ENCODE peak calls at places on chromosomes 3 and 15, in six cellular contexts. One of them, this sample, is unnamed. For H3K27me3, the result is how much of the 10 kb centered on the place peaks cover.

GRCh38 chr3:73164622-73165021 is 103.2 kb downstream of the EBLN2 start:
- DNase-seq in body of pancreas: no peak
- DNase-seq in lung: no peak
- DNase-seq in psoas muscle: no peak
- DNase-seq in left ventricle myocardium inferior: no peak
- DNase-seq in tibial artery: no peak
- DNase-seq in this sample: no peak

GRCh38 chr3:177905173-177905894 is 630.9 kb upstream of the KCNMB2 start:
- DNase-seq in body of pancreas: no peak
- DNase-seq in lung: no peak
- DNase-seq in psoas muscle: no peak
- DNase-seq in left ventricle myocardium inferior: no peak
- DNase-seq in tibial artery: no peak
- DNase-seq in this sample: no peak

GRCh38 chr15:99452728-99453643 is 112.8 kb upstream of the MEF2A start:
- DNase-seq in body of pancreas: peak
- DNase-seq in lung: peak
- DNase-seq in psoas muscle: peak
- DNase-seq in left ventricle myocardium inferior: peak
- DNase-seq in tibial artery: peak
- DNase-seq in this sample: peak

GRCh38 chr3:60268123-60268522 is 983.1 kb downstream of the FHIT start:
- DNase-seq in body of pancreas: no peak
- DNase-seq in lung: no peak
- DNase-seq in psoas muscle: no peak
- DNase-seq in left ventricle myocardium inferior: no peak
- DNase-seq in tibial artery: no peak
- DNase-seq in this sample: no peak

GRCh38 chr15:85472349-85472748 is 91.9 kb downstream of the AKAP13 start:
- DNase-seq in body of pancreas: no peak
- DNase-seq in lung: no peak
- DNase-seq in psoas muscle: no peak
- DNase-seq in left ventricle myocardium inferior: no peak
- DNase-seq in tibial artery: no peak
- DNase-seq in this sample: no peak

GRCh38 chr3:39808467-39809180 is 785 bp upstream of the MYRIP start:
- DNase-seq in body of pancreas: peak
- DNase-seq in lung: no peak
- DNase-seq in psoas muscle: no peak
- DNase-seq in left ventricle myocardium inferior: no peak
- DNase-seq in tibial artery: no peak
- DNase-seq in this sample: peak

GRCh38 chr15:84878504-84878903 is 6.0 kb upstream of the SLC28A1 start:
- DNase-seq in body of pancreas: peak
- DNase-seq in lung: peak
- DNase-seq in psoas muscle: peak
- DNase-seq in left ventricle myocardium inferior: peak
- DNase-seq in tibial artery: peak
- DNase-seq in this sample: no peak

GRCh38 chr3:143135150-143135549 is 15.6 kb downstream of the CHST2 start:
- DNase-seq in body of pancreas: no peak
- DNase-seq in lung: no peak
- DNase-seq in psoas muscle: no peak
- DNase-seq in left ventricle myocardium inferior: no peak
- DNase-seq in tibial artery: peak
- DNase-seq in this sample: no peak

GRCh38 chr15:90902996-90903732 is at the start of gene MAN2A2:
- DNase-seq in body of pancreas: peak
- DNase-seq in lung: peak
- DNase-seq in psoas muscle: peak
- DNase-seq in left ventricle myocardium inferior: peak
- DNase-seq in tibial artery: no peak
- DNase-seq in this sample: peak

GRCh38 chr3:186108106-186108940 is 566 bp downstream of the ETV5 start:
- DNase-seq in body of pancreas: peak
- DNase-seq in lung: no peak
- DNase-seq in psoas muscle: peak
- DNase-seq in left ventricle myocardium inferior: peak
- DNase-seq in tibial artery: no peak
- DNase-seq in this sample: peak

GRCh38 chr3:146498002-146498736 is 28.8 kb upstream of the PLSCR2 start:
- DNase-seq in body of pancreas: no peak
- DNase-seq in lung: no peak
- DNase-seq in psoas muscle: no peak
- DNase-seq in left ventricle myocardium inferior: no peak
- DNase-seq in tibial artery: no peak
- DNase-seq in this sample: no peak

GRCh38 chr3:42742259-42742658 is 30.8 kb downstream of the CCDC13 start:
- DNase-seq in body of pancreas: no peak
- DNase-seq in lung: no peak
- DNase-seq in psoas muscle: no peak
- DNase-seq in left ventricle myocardium inferior: no peak
- DNase-seq in tibial artery: peak
- DNase-seq in this sample: no peak
- H3K27me3 ChIP-seq in body of pancreas: under half
- H3K27me3 ChIP-seq in lung: under half
- H3K27me3 ChIP-seq in psoas muscle: under half
- H3K27me3 ChIP-seq in left ventricle myocardium inferior: under half
- H3K27me3 ChIP-seq in tibial artery: under half
- H3K27me3 ChIP-seq in this sample: under half

GRCh38 chr3:11717301-11717700 is 73.6 kb upstream of the VGLL4 start:
- DNase-seq in body of pancreas: no peak
- DNase-seq in lung: no peak
- DNase-seq in psoas muscle: no peak
- DNase-seq in left ventricle myocardium inferior: no peak
- DNase-seq in tibial artery: no peak
- DNase-seq in this sample: no peak

GRCh38 chr3:11718582-11719405 is 75.1 kb upstream of the VGLL4 start:
- DNase-seq in body of pancreas: peak
- DNase-seq in lung: peak
- DNase-seq in psoas muscle: peak
- DNase-seq in left ventricle myocardium inferior: peak
- DNase-seq in tibial artery: peak
- DNase-seq in this sample: peak

GRCh38 chr3:11719406-11720219 is 75.9 kb upstream of the VGLL4 start:
- DNase-seq in body of pancreas: peak
- DNase-seq in lung: peak
- DNase-seq in psoas muscle: peak
- DNase-seq in left ventricle myocardium inferior: peak
- DNase-seq in tibial artery: peak
- DNase-seq in this sample: peak

GRCh38 chr3:11717768-11718581 is 74.3 kb upstream of the VGLL4 start:
- DNase-seq in body of pancreas: no peak
- DNase-seq in lung: no peak
- DNase-seq in psoas muscle: no peak
- DNase-seq in left ventricle myocardium inferior: no peak
- DNase-seq in tibial artery: no peak
- DNase-seq in this sample: no peak

GRCh38 chr3:11716576-11717250 is 73.0 kb upstream of the VGLL4 start:
- DNase-seq in body of pancreas: no peak
- DNase-seq in lung: no peak
- DNase-seq in psoas muscle: no peak
- DNase-seq in left ventricle myocardium inferior: no peak
- DNase-seq in tibial artery: no peak
- DNase-seq in this sample: no peak
- H3K27me3 ChIP-seq in body of pancreas: under half
- H3K27me3 ChIP-seq in lung: under half
- H3K27me3 ChIP-seq in psoas muscle: under half
- H3K27me3 ChIP-seq in left ventricle myocardium inferior: under half
- H3K27me3 ChIP-seq in tibial artery: under half
- H3K27me3 ChIP-seq in this sample: under half

DNA sequence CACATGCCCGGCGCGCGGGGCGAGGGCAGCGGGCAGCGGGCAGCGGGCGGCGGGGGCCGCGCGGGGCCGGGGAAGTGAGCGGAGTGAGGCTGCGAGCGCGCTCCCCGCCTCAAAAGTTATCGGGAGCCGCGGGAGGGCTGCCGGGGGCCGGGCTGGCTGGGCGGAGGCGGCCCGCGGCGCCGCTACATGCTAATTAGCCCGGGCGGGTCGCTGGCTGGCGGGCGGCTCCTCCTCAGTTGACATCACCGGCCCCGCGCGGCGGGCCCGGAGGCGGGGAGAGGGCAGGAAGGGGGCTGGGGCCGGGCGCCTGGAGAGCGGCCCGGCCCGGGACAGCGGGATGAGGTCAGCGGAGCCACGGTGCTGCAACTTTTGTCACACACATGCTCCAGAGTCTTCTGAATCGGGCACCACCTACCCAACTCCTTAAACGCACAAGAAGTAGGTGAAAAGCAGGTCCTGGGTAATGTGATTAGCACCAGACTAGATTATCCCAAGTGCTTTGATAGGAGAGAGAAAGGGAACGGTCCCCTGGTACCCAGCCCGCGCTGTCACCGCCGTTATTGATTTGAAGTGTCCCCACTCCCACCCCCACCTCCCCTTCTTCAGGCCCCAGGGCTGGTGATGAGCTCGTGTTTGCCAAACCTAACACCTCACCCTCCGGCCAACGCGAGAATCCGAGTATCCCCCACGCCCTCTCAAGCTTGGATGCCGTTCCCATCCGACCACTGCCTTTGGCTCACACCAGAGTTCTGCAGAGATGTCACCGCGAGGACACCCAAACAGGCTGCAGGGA is at the start of gene HEG1:
- DNase-seq in body of pancreas: peak
- DNase-seq in lung: peak
- DNase-seq in psoas muscle: peak
- DNase-seq in left ventricle myocardium inferior: peak
- DNase-seq in tibial artery: peak
- DNase-seq in this sample: peak
- H3K27me3 ChIP-seq in body of pancreas: under half
- H3K27me3 ChIP-seq in lung: under half
- H3K27me3 ChIP-seq in psoas muscle: under half
- H3K27me3 ChIP-seq in left ventricle myocardium inferior: under half
- H3K27me3 ChIP-seq in tibial artery: under half
- H3K27me3 ChIP-seq in this sample: under half

GRCh38 chr15:70516408-70517193 is 246.8 kb downstream of the UACA start:
- DNase-seq in body of pancreas: no peak
- DNase-seq in lung: no peak
- DNase-seq in psoas muscle: no peak
- DNase-seq in left ventricle myocardium inferior: no peak
- DNase-seq in tibial artery: no peak
- DNase-seq in this sample: no peak
- H3K27me3 ChIP-seq in body of pancreas: under half
- H3K27me3 ChIP-seq in lung: under half
- H3K27me3 ChIP-seq in psoas muscle: under half
- H3K27me3 ChIP-seq in left ventricle myocardium inferior: half or more
- H3K27me3 ChIP-seq in tibial artery: under half
- H3K27me3 ChIP-seq in this sample: under half

DNA sequence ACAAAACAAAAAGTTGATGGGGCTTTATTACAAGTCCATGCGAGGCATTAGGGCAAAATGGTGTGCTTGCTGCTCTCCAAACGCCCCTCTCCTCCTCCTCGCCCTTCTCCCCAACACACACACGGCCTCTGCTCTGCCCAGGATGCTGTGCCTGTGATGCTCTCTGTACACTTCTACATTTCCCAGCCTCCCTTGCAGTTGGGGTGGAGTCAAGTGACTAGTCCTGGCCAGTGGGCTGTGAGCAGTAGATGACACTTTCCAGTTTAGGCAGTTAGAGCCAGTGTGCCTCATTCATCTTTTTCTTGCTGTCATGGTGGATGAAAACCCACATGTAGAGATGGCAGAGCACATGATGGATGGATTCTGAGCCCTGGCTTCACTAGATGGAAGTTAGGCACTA is 5.4 kb downstream of the TRH start:
- DNase-seq in body of pancreas: no peak
- DNase-seq in lung: no peak
- DNase-seq in psoas muscle: no peak
- DNase-seq in left ventricle myocardium inferior: no peak
- DNase-seq in tibial artery: no peak
- DNase-seq in this sample: no peak
- H3K27me3 ChIP-seq in body of pancreas: under half
- H3K27me3 ChIP-seq in lung: under half
- H3K27me3 ChIP-seq in psoas muscle: under half
- H3K27me3 ChIP-seq in left ventricle myocardium inferior: half or more
- H3K27me3 ChIP-seq in tibial artery: under half
- H3K27me3 ChIP-seq in this sample: under half

GRCh38 chr3:50502225-50502583 is 1.2 kb downstream of the CACNA2D2 start:
- DNase-seq in body of pancreas: no peak
- DNase-seq in lung: no peak
- DNase-seq in psoas muscle: no peak
- DNase-seq in left ventricle myocardium inferior: no peak
- DNase-seq in tibial artery: no peak
- DNase-seq in this sample: no peak
- H3K27me3 ChIP-seq in body of pancreas: under half
- H3K27me3 ChIP-seq in lung: under half
- H3K27me3 ChIP-seq in psoas muscle: under half
- H3K27me3 ChIP-seq in left ventricle myocardium inferior: under half
- H3K27me3 ChIP-seq in tibial artery: under half
- H3K27me3 ChIP-seq in this sample: under half

This sample was measured in aorta.